ENCODE peak calls at places on chromosomes 3 and 15, in five cellular contexts. E, A, S, B and Y are unnamed samples.

GRCh38 chr15:96585634-96586386 is 255.3 kb downstream of the NR2F2 start:
- DNase-seq in E (no peak), A (no peak), S (peak), B (peak), Y (no peak)

GRCh38 chr3:69385723-69386483 is at the start of gene FRMD4B:
- DNase-seq in E (no peak), A (peak), S (peak), B (peak), Y (no peak)

GRCh38 chr3:159091936-159092335 is 290.1 kb downstream of the MFSD1 start:
- DNase-seq in E (no peak), A (no peak), S (no peak), B (peak), Y (no peak)

GRCh38 chr3:66819993-66820501 is 178.1 kb upstream of the KBTBD8 start:
- DNase-seq in E (no peak), A (no peak), S (no peak), B (no peak), Y (no peak)

GRCh38 chr3:73547427-73548036 is 77.2 kb downstream of the PDZRN3 start:
- DNase-seq in E (peak), A (no peak), S (peak), B (no peak), Y (peak)

GRCh38 chr3:143166376-143166775 is 46.8 kb downstream of the CHST2 start:
- DNase-seq in E (no peak), A (no peak), S (no peak), B (no peak), Y (no peak)

GRCh38 chr15:90751300-90751825 is 34.2 kb downstream of the BLM start:
- DNase-seq in E (no peak), A (no peak), S (no peak), B (no peak), Y (no peak)

GRCh38 chr3:141365206-141365605 is 3.1 kb upstream of the ZBTB38 start:
- DNase-seq in E (no peak), A (no peak), S (no peak), B (no peak), Y (no peak)

GRCh38 chr15:87949934-87950298 is 306.6 kb downstream of the NTRK3 start:
- DNase-seq in E (no peak), A (no peak), S (no peak), B (no peak), Y (no peak)

GRCh38 chr3:71862374-71863145 is 77.6 kb upstream of the PROK2 start:
- DNase-seq in E (peak), A (no peak), S (no peak), B (no peak), Y (no peak)

GRCh38 chr15:41942886-41943285 is 29.5 kb downstream of the EHD4 start:
- DNase-seq in E (no peak), A (no peak), S (no peak), B (no peak), Y (no peak)

GRCh38 chr3:130529816-130530215 is 12.8 kb downstream of the COL6A6 start:
- DNase-seq in E (no peak), A (no peak), S (no peak), B (no peak), Y (no peak)

GRCh38 chr3:156626104-156626503 is 48.3 kb upstream of the TIPARP start:
- DNase-seq in E (no peak), A (no peak), S (no peak), B (no peak), Y (no peak)

GRCh38 chr15:60675763-60676162 is 196.8 kb upstream of the ICE2 start:
- DNase-seq in E (no peak), A (no peak), S (no peak), B (no peak), Y (no peak)

GRCh38 chr15:48250640-48251076 is 44.6 kb downstream of the SLC12A1 start:
- DNase-seq in E (peak), A (peak), S (peak), B (peak), Y (peak)